ENCODE peak calls at places on chromosomes 6 and 20, in ten cellular contexts. X is pancreas; D is uterus; I is CD8-positive, alpha-beta T cell; Z is stomach; B is cardiac muscle cell; F is lung; A is right cardiac atrium; L is effector memory CD4-positive, alpha-beta T cell; G is H9. S is an unnamed sample.

GRCh38 chr6:122789862-122790739 is 1.0 kb downstream of the SMPDL3A start:
- DNase-seq in A (peak; percentile 65), F (peak; percentile 48), B (peak; percentile 78), D (peak; percentile 27), I (no peak), G (peak; percentile 51), L (no peak), Z (no peak), X (no peak), S (peak; percentile 66)

GRCh38 chr6:85124472-85125428 is 325.1 kb upstream of the NT5E start:
- DNase-seq in Z (no peak), D (no peak), A (no peak), X (no peak), I (no peak), G (no peak), L (no peak), F (no peak), B (no peak), S (no peak)

GRCh38 chr6:73694711-73695411 is 1.1 kb upstream of the CD109 start:
- DNase-seq in F (no peak), D (peak; percentile 28), X (no peak), I (no peak), A (no peak), B (no peak), G (no peak), L (no peak), Z (no peak), S (peak; percentile 62)

GRCh38 chr6:40721252-40721936 is 134.2 kb upstream of the LRFN2 start:
- DNase-seq in B (no peak), L (no peak), F (no peak), Z (no peak), I (no peak), X (no peak), G (no peak), D (no peak), A (no peak), S (no peak)

GRCh38 chr6:156416392-156416791 is 360.8 kb upstream of the ARID1B start:
- DNase-seq in A (no peak), D (no peak), I (no peak), L (no peak), G (no peak), B (no peak), X (no peak), Z (no peak), F (no peak), S (peak; percentile 9)

GRCh38 chr6:104983296-104983695 is 26.4 kb downstream of the LIN28B start:
- DNase-seq in D (no peak), A (no peak), Z (no peak), G (no peak), B (no peak), X (no peak), I (no peak), F (no peak), L (no peak), S (no peak)

GRCh38 chr6:96837138-96837971 is at the start of gene GPR63:
- DNase-seq in L (peak; percentile 48), B (peak; percentile 69), Z (peak; percentile 68), A (peak; percentile 80), F (peak; percentile 58), I (no peak), X (peak; percentile 65), G (peak; percentile 89), D (peak; percentile 64), S (peak; percentile 73)

GRCh38 chr6:149862901-149863595 is 1.1 kb downstream of the LRP11 start:
- DNase-seq in B (peak; percentile 81), D (peak; percentile 58), G (peak; percentile 51), X (peak; percentile 81), A (peak; percentile 90), F (peak; percentile 80), Z (peak; percentile 79), L (no peak), I (no peak), S (peak; percentile 44)

GRCh38 chr6:54718541-54719023 is 128.0 kb upstream of the FAM83B start:
- DNase-seq in B (no peak), G (no peak), L (no peak), D (no peak), A (no peak), Z (no peak), X (no peak), I (no peak), F (no peak), S (peak; percentile 60)

GRCh38 chr20:47972916-47973309 is 187.6 kb upstream of the SULF2 start:
- DNase-seq in G (no peak), Z (no peak), A (no peak), I (no peak), B (no peak), F (no peak), L (no peak), D (no peak), X (no peak), S (no peak)

GRCh38 chr6:154247119-154247814 is 109.3 kb downstream of the IPCEF1 start:
- DNase-seq in L (no peak), Z (no peak), A (no peak), G (no peak), X (no peak), B (peak; percentile 4), I (no peak), F (no peak), D (no peak), S (no peak)

GRCh38 chr6:42260972-42261371 is 43.3 kb upstream of the MRPS10 start:
- DNase-seq in L (no peak), X (no peak), F (no peak), G (peak; percentile 73), A (peak; percentile 81), I (no peak), Z (no peak), D (peak; percentile 72), B (peak; percentile 34), S (no peak)

DNA sequence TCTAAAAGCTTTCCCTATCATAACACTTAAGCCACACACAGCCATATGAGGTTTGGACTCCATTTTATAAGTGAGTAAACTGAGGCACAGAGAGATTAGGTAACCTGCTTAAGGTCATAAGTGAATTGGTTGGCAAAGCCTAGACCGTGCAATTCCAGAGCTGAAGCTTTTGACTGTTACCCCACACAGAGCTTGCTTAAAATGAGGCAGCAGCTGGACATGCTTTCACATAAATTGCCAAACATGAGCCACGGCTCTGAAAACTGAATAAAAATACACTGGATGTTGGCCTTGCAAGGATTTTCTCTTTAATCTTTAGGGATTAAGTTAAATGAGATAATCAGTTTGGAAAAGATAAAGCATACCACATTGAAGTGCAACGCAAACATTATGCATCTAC is 2.5 kb downstream of the RIPOR2 start:
- DNase-seq in I (no peak), D (no peak), L (no peak), Z (no peak), F (no peak), B (no peak), X (no peak), A (no peak), G (no peak), S (no peak)
- H3K27ac ChIP-seq in I (peak overlapping the region; percentile 80), D (peak overlapping the region; percentile 16), L (peak overlapping the region; percentile 80), Z (no peak overlapping the region), F (no peak overlapping the region), B (no peak overlapping the region), X (no peak overlapping the region), A (no peak overlapping the region), G (no peak overlapping the region), S (no peak overlapping the region)

GRCh38 chr6:33248932-33249731 is 22.5 kb downstream of the VPS52 start:
- DNase-seq in G (peak; percentile 99), Z (peak; percentile 98), I (peak; percentile 90), A (peak; percentile 99), D (peak; percentile 96), X (peak; percentile 98), B (peak; percentile 99), F (peak; percentile 98), L (peak; percentile 94), S (peak; percentile 99)
- H3K4me1 ChIP-seq in G (no peaks in the 10 kb centered on the region), Z (peaks cover 29% of the 10 kb centered on the region), I (peaks cover 25% of the 10 kb centered on the region), A (peaks cover 4% of the 10 kb centered on the region), D (no peaks in the 10 kb centered on the region), X (no peaks in the 10 kb centered on the region), B (no peaks in the 10 kb centered on the region), F (peaks cover 12% of the 10 kb centered on the region), L (peaks cover 24% of the 10 kb centered on the region), S (peaks cover 11% of the 10 kb centered on the region)

DNA sequence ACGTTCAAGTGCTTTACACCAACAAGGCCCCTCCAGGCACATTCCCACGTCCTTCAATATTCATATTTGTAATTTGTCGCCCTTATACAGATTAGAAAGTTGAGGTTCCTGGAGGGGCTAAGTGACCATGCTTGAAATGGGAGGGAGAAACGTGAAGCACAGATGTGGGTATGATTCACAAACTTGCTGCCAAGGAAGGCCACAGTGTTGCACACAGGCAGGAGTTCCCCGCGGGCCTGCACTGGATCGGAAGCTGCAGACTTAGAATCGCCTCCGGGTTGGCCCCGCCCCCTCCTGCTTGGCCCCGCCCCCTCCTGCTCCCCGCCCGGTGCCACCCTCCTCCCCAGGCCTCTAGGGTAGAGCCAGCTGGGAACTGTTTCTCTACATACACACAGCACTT is 58.2 kb upstream of the QKI start:
- DNase-seq in I (no peak), G (peak; percentile 64), D (no peak), F (no peak), Z (no peak), X (no peak), L (no peak), A (peak; percentile 84), B (peak; percentile 51), S (peak; percentile 47)
- H3K27ac ChIP-seq in I (no peak overlapping the region), G (no peak overlapping the region), D (no peak overlapping the region), F (peak overlapping the region; percentile 75), Z (no peak overlapping the region), X (no peak overlapping the region), L (no peak overlapping the region), A (peak overlapping the region; percentile 88), B (peak overlapping the region; percentile 22), S (no peak overlapping the region)

DNA sequence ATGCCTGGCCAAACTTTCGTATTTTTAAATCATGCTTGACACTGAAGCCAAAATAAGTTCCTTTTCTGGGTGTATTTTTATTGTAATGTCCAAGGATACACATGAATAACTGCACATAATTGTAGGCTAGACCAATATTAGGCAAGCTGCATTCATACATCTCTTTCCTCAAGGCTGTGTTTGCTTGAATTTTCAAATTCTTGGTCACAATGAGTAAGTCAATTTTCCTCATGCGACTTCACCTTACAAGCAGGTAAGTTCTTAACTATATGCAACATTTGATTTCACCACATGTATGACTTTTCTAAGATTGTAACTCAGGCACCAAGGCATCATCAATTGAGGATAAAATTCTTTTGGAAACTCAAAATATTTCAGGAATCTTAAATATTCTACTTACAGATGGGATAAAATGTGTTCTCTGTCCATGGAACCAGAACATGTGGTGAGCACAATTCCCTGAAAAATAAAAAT is 112.4 kb upstream of the ZNF217 start:
- DNase-seq in X (no peak), Z (no peak), F (no peak), D (no peak), L (no peak), G (no peak), A (no peak), B (no peak), I (no peak), S (no peak)
- H3K4me1 ChIP-seq in X (no peaks in the 10 kb centered on the region), Z (peaks cover 24% of the 10 kb centered on the region), F (peaks cover 2% of the 10 kb centered on the region), D (no peaks in the 10 kb centered on the region), L (peaks cover 24% of the 10 kb centered on the region), G (peaks cover 3% of the 10 kb centered on the region), A (peaks cover 5% of the 10 kb centered on the region), B (peaks cover 11% of the 10 kb centered on the region), I (peaks cover 50% of the 10 kb centered on the region), S (no peaks in the 10 kb centered on the region)